ENCODE peak calls at places on chromosomes 2 and 18, in six cellular contexts. F is activated CD8-positive, alpha-beta memory T cell treated with anti-CD3 and anti-CD28 coated beads for 48 hours; N is GM10248; R is stimulated activated CD4-positive, alpha-beta T cell treated with anti-CD3 and anti-CD28 coated beads, Interleukin-15, amount 100 ng/mL, for 1 hour; K is iPS-NIHi11; E is choroid plexus epithelial cell. W is an unnamed sample.

GRCh38 chr2:121303531-121304263 is 18.7 kb upstream of the TFCP2L1 start:
- DNase-seq in F (no peak), N (no peak), R (no peak), K (no peak), E (no peak), W (no peak)

GRCh38 chr2:164024396-164024795 is 288.6 kb upstream of the FIGN start:
- DNase-seq in F (no peak), N (no peak), R (no peak), K (no peak), E (no peak), W (no peak)

GRCh38 chr2:122174061-122174460 is 418.6 kb downstream of the TSN start:
- DNase-seq in F (no peak), N (no peak), R (no peak), K (no peak), E (no peak), W (no peak)

GRCh38 chr2:191304939-191305875 is 60.0 kb downstream of the MYO1B start:
- DNase-seq in F (no peak), N (no peak), R (no peak), K (no peak), E (peak), W (peak)

GRCh38 chr2:164710252-164710633 is 89.0 kb upstream of the GRB14 start:
- DNase-seq in F (no peak), N (no peak), R (no peak), K (no peak), E (peak), W (no peak)

GRCh38 chr18:59514193-59514592 is 155.1 kb upstream of the LMAN1 start:
- DNase-seq in F (no peak), N (no peak), R (no peak), K (no peak), E (peak), W (peak)

GRCh38 chr2:20291846-20292408 is 58.7 kb downstream of the PUM2 start:
- DNase-seq in F (no peak), N (no peak), R (no peak), K (peak), E (no peak), W (no peak)

GRCh38 chr2:192885569-192886160 is 690.9 kb upstream of the TMEFF2 start:
- DNase-seq in F (no peak), N (no peak), R (no peak), K (no peak), E (peak), W (no peak)

GRCh38 chr18:23196119-23197004 is 61.1 kb downstream of the CABLES1 start:
- DNase-seq in F (no peak), N (no peak), R (no peak), K (peak), E (no peak), W (no peak)

GRCh38 chr2:19178175-19178574 is 180.2 kb downstream of the OSR1 start:
- DNase-seq in F (no peak), N (no peak), R (no peak), K (no peak), E (peak), W (no peak)

GRCh38 chr2:154740360-154740759 is 41.9 kb downstream of the KCNJ3 start:
- DNase-seq in F (no peak), N (no peak), R (no peak), K (no peak), E (no peak), W (no peak)

GRCh38 chr2:54085069-54085468 is 30.3 kb upstream of the ACYP2 start:
- DNase-seq in F (no peak), N (no peak), R (no peak), K (no peak), E (no peak), W (no peak)

GRCh38 chr2:20584045-20584636 is 66.8 kb downstream of the HS1BP3 start:
- DNase-seq in F (no peak), N (no peak), R (no peak), K (no peak), E (no peak), W (no peak)

W was measured in right atrium auricular region.